ENCODE peak calls at places on chromosomes 12 and 14, in six cellular contexts. S is cardiac muscle cell, J is IMR-90, I is heart right ventricle, H is right lobe of liver, A is H1. X is an unnamed sample.

GRCh38 chr12:119902084-119902509 is 25.0 kb upstream of the CIT start:
- DNase-seq in I (peak; percentile 19), J (peak; percentile 77), H (no peak), S (peak; percentile 68), A (peak; percentile 21), X (no peak)

GRCh38 chr12:46020768-46021167 is 30.4 kb upstream of the SCAF11 start:
- DNase-seq in J (no peak), H (no peak), A (no peak), S (no peak), I (no peak), X (no peak)

GRCh38 chr12:47085815-47086252 is 6.1 kb upstream of the AMIGO2 start:
- DNase-seq in H (no peak), S (peak; percentile 73), I (peak; percentile 22), A (no peak), J (peak; percentile 77), X (no peak)

GRCh38 chr14:106530423-106531107 is 1004.2 kb downstream of the TMEM121 start:
- DNase-seq in H (no peak), A (no peak), J (no peak), I (no peak), S (no peak), X (no peak)

GRCh38 chr12:13027032-13027431 is 17.1 kb upstream of the FAM234B start:
- DNase-seq in A (no peak), J (no peak), H (no peak), I (no peak), S (no peak), X (no peak)

GRCh38 chr12:51591020-51591901 is at the start of gene SCN8A:
- DNase-seq in S (peak; percentile 34), I (peak; percentile 18), H (no peak), J (peak; percentile 56), A (no peak), X (peak; percentile 41)

GRCh38 chr14:104387000-104387384 is 192.6 kb upstream of the C14orf180 start:
- DNase-seq in H (no peak), S (no peak), I (no peak), J (no peak), A (no peak), X (no peak)

GRCh38 chr12:56103066-56103711 is 1.2 kb upstream of the PA2G4 start:
- DNase-seq in A (no peak), S (no peak), H (no peak), I (no peak), J (no peak), X (no peak)

GRCh38 chr12:108349245-108349644 is 10.1 kb upstream of the CMKLR1 start:
- DNase-seq in I (no peak), J (no peak), H (no peak), S (no peak), A (no peak), X (no peak)

GRCh38 chr14:49173765-49174373 is 412.3 kb downstream of the RPS29 start:
- DNase-seq in I (peak; percentile 30), A (peak; percentile 53), S (peak; percentile 82), H (no peak), J (peak; percentile 69), X (no peak)
- TF ChIP-seq CTCF in I (no peak), A (peak; percentile 65), S (peak; percentile 76), H (peak; percentile 69), J (peak; percentile 69), X (no peak)

DNA sequence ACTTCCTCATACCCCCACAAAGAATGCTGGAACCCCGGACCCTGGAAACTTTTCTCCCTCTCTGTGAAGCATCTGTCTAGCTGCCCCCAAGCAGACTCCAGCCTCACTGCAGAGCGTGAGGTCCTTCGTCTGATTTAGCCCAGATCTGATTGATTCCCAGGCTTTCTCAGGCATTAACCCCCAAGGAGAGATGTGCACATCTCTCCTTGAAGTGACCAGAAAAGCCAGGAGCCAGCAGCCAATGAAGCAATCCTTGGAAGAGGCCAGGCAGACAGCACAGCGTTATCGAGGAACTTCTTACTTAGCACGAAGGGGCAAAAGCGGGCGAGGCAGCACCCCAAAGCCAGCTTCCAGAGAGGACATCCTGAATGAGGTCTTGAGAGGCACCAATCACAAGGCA is 100.7 kb downstream of the ZFP36L1 start:
- DNase-seq in J (no peak), H (peak; percentile 32), S (no peak), A (no peak), I (no peak), X (no peak)
- H3K4me1 ChIP-seq in J (peaks cover 45% of the 10 kb centered on the region), H (no peaks in the 10 kb centered on the region), S (peaks cover 16% of the 10 kb centered on the region), A (no peaks in the 10 kb centered on the region), I (peaks cover 27% of the 10 kb centered on the region), X (no peaks in the 10 kb centered on the region)

DNA sequence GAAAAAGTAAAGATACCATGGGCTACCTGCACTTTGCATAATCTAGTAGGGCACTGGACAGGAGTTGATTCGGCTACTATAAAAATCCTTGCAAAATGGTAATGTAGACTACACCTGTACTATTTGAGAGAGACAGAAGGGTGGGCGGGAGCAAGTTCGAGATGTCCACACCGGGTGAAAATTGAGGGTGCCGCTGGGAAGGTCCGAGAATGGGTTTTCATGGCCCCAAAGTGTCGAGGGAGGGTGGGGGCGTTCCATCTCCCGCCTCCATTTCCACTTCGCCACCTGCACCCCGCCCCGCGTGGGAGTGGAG is 648 bp downstream of the SNX6 start:
- DNase-seq in I (no peak), A (no peak), S (no peak), H (no peak), J (no peak), X (no peak)
- H3K4me3 ChIP-seq in I (peak overlapping the region; percentile 99), A (peak overlapping the region; percentile 99), S (peak overlapping the region; percentile 96), H (peak overlapping the region; percentile 94), J (peak overlapping the region; percentile 92), X (peak overlapping the region; percentile 91)

GRCh38 chr14:100267990-100268389 is 29.0 kb downstream of the YY1 start:
- DNase-seq in J (no peak), I (no peak), A (no peak), H (no peak), S (no peak), X (no peak)

GRCh38 chr14:100275214-100275613 is 31.0 kb downstream of the SLC25A29 start:
- DNase-seq in S (no peak), I (no peak), J (no peak), H (no peak), A (no peak), X (no peak)

GRCh38 chr14:100268591-100269207 is 29.8 kb downstream of the YY1 start:
- DNase-seq in H (no peak), A (no peak), S (peak; percentile 37), I (no peak), J (no peak), X (no peak)

GRCh38 chr14:100274250-100274649 is 32.0 kb downstream of the SLC25A29 start:
- DNase-seq in I (no peak), J (no peak), A (no peak), S (no peak), H (no peak), X (no peak)

DNA sequence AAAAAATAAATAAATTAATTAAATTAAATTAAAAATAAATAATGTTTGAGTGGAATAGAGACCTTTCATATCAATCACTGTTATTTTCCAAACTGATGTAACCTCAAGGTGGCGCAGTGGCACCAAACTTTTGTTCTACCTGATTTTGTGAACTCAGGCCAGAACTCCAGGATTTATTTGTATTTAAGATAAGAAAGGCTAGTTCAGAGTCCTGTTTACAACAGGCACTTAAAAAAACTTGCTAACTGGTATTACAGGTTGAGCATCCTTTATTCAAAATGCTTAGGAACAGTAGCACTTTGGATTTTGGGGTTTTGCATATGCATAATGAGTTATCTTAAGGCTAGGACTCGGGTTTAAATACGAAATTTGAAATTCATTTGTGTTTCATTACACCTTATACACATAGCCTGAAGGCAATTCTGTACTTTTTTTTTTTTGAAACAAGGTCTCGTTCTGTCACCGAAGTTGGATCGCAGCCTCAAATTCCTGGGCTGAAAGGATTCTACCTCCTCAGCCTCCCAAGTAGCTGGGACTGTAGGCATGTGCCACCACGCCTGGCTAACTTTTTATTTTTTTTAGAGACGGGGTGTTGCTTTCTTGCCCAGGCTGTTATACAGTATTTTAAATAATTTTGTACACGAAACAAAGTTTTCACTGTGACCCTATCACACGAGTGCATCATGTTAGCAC is 32.4 kb downstream of the YY1 start:
- DNase-seq in A (no peak), I (no peak), J (no peak), H (no peak), S (peak; percentile 30), X (no peak)
- TF ChIP-seq CTCF in A (peak; percentile 17), I (no peak), J (peak; percentile 23), H (peak; percentile 67), S (peak; percentile 33), X (no peak)

DNA sequence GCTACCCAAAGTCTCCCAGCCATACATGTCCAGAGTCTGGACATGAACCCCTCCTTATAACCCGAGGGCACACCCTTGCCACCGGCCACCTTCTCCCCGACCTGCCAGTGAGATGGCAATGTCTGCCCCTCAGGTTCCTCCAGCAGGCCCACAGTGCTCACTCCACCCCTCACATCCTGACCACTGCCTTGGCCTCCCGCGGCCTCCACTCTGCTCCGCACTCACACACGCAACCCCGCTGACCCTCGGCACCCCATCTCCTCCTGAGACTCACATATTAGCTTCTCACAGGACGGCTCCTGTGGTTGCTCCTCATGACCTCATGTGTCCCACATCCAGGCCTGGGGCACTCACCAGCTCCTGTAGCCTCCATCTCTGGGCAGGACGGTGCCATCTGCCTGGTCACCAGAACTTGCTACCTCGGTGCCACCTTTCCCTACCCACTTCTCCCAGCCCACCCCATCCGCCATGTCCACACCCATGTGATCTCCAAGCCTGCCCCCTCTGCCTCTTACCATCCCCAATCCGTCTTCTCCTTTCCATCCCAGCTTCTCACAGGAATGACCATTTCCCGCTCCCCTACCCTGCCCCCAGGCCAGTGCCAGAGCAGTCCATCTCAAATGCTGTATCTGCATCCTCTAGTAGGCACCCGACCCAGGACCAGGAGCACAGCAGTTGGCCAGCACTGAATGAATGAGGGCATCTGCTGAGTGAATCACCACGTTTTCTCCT is 198.6 kb upstream of the DIO3 start:
- DNase-seq in A (no peak), S (no peak), I (no peak), J (no peak), H (no peak), X (no peak)
- H3K4me1 ChIP-seq in A (no peaks in the 10 kb centered on the region), S (no peaks in the 10 kb centered on the region), I (no peaks in the 10 kb centered on the region), J (peaks cover 4% of the 10 kb centered on the region), H (no peaks in the 10 kb centered on the region), X (peaks cover 2% of the 10 kb centered on the region)